ENCODE peak calls at places on chromosomes 11 and 22, in seven cellular contexts. O is kidney, K is right atrium auricular region, Y is brain microvascular endothelial cell, X is SK-N-SH, U is transverse colon, J is upper lobe of right lung. T is an unnamed sample.

GRCh38 chr11:118907051-118907748 is 18.5 kb downstream of the BCL9L start:
- DNase-seq in Y (no peak), K (peak), O (peak), U (peak), J (peak), X (peak), T (no peak)

GRCh38 chr11:32374261-32374711 is 61.1 kb downstream of the WT1 start:
- DNase-seq in J (no peak), Y (no peak), O (no peak), U (peak), K (no peak), X (peak), T (peak)

GRCh38 chr11:121063728-121064127 is 37.3 kb upstream of the TECTA start:
- DNase-seq in Y (no peak), K (no peak), O (no peak), U (no peak), X (no peak), J (no peak), T (no peak)

GRCh38 chr11:47538741-47539575 is 14.0 kb downstream of the CELF1 start:
- DNase-seq in O (no peak), X (no peak), K (no peak), J (no peak), Y (no peak), U (no peak), T (no peak)

GRCh38 chr11:120354068-120354467 is 17.9 kb downstream of the ARHGEF12 start:
- DNase-seq in J (no peak), O (no peak), Y (peak), U (no peak), K (no peak), X (no peak), T (no peak)

GRCh38 chr11:6240691-6241285 is 1.9 kb downstream of the CNGA4 start:
- DNase-seq in U (no peak), O (no peak), J (no peak), Y (no peak), K (no peak), X (no peak), T (no peak)

GRCh38 chr22:20916916-20917810 is at the start of gene CRKL:
- DNase-seq in K (peak), X (peak), Y (peak), O (peak), U (peak), J (peak), T (peak)

GRCh38 chr22:49845666-49846459 is 7.8 kb upstream of the ZBED4 start:
- DNase-seq in X (no peak), O (no peak), Y (no peak), J (peak), U (no peak), K (no peak), T (no peak)

GRCh38 chr22:40414838-40415505 is 44.6 kb downstream of the SGSM3 start:
- DNase-seq in Y (no peak), U (peak), J (no peak), X (peak), K (no peak), O (peak), T (no peak)

GRCh38 chr11:35464308-35464707 is 45.0 kb upstream of the SLC1A2 start:
- DNase-seq in X (peak), U (no peak), Y (no peak), K (no peak), O (no peak), J (no peak), T (no peak)

GRCh38 chr11:67355023-67355793 is 1.9 kb upstream of the POLD4 start:
- DNase-seq in X (peak), K (no peak), U (no peak), O (no peak), J (no peak), Y (no peak), T (no peak)

GRCh38 chr11:82557274-82557673 is 176.4 kb downstream of the FAM181B start:
- DNase-seq in O (no peak), Y (no peak), X (no peak), U (peak), J (no peak), K (no peak), T (peak)

GRCh38 chr11:124233376-124233775 is 7.5 kb upstream of the OR8G1 start:
- DNase-seq in U (no peak), Y (no peak), O (no peak), J (no peak), K (no peak), X (no peak), T (no peak)

GRCh38 chr11:71283960-71284359 is 31.6 kb upstream of the SHANK2 start:
- DNase-seq in Y (no peak), U (peak), O (no peak), K (no peak), J (peak), X (no peak), T (no peak)

GRCh38 chr11:5258543-5259262 is 4.1 kb upstream of the HBG2 start:
- DNase-seq in J (no peak), U (no peak), X (no peak), O (no peak), K (no peak), Y (no peak), T (no peak)

GRCh38 chr11:14905104-14906033 is 13.3 kb upstream of the CYP2R1 start:
- DNase-seq in O (peak), K (peak), U (peak), J (peak), X (peak), Y (no peak), T (peak)

GRCh38 chr11:130390071-130390758 is 38.2 kb downstream of the ADAMTS8 start:
- DNase-seq in Y (peak), U (no peak), J (no peak), X (no peak), K (no peak), O (no peak), T (no peak)

GRCh38 chr22:47767403-47767802 is 1005.0 kb downstream of the TBC1D22A start:
- DNase-seq in U (no peak), Y (no peak), O (no peak), J (no peak), X (no peak), K (no peak), T (no peak)

GRCh38 chr22:17706451-17706900 is 67.8 kb downstream of the BID start:
- DNase-seq in X (peak), K (no peak), U (peak), O (no peak), J (no peak), Y (peak), T (peak)

GRCh38 chr11:64842851-64843841 is 1.3 kb downstream of the CDC42BPG start:
- DNase-seq in O (peak), K (no peak), X (no peak), U (peak), Y (no peak), J (peak), T (no peak)

GRCh38 chr22:44545773-44546172 is 47.7 kb upstream of the RTL6 start:
- DNase-seq in X (no peak), Y (no peak), J (peak), K (no peak), U (no peak), O (no peak), T (no peak)

GRCh38 chr11:45266693-45267451 is 19.3 kb downstream of the SYT13 start:
- DNase-seq in U (peak), K (no peak), X (no peak), O (no peak), Y (no peak), J (no peak), T (no peak)

GRCh38 chr11:122893131-122893530 is 10.6 kb downstream of the JHY start:
- DNase-seq in O (peak), K (no peak), J (no peak), Y (no peak), X (no peak), U (no peak), T (no peak)

GRCh38 chr22:49878206-49878605 is 24.6 kb downstream of the ZBED4 start:
- DNase-seq in U (no peak), Y (no peak), X (no peak), O (no peak), K (no peak), J (no peak), T (no peak)

GRCh38 chr11:102453286-102453797 is 777 bp upstream of the TMEM123 start:
- DNase-seq in J (no peak), K (no peak), Y (peak), X (peak), U (no peak), O (no peak), T (no peak)

GRCh38 chr11:32432565-32433248 is 2.6 kb downstream of the WT1 start:
- DNase-seq in O (no peak), Y (no peak), U (no peak), J (no peak), X (no peak), K (no peak), T (no peak)

GRCh38 chr11:69063671-69064260 is 15.0 kb downstream of the TPCN2 start:
- DNase-seq in J (no peak), O (no peak), X (no peak), U (no peak), K (no peak), Y (no peak), T (no peak)

GRCh38 chr22:26612652-26613051 is 5.2 kb downstream of the CRYBB1 start:
- DNase-seq in X (no peak), K (no peak), O (no peak), Y (no peak), U (no peak), J (no peak), T (no peak)

GRCh38 chr11:62500066-62501035 is 46.3 kb downstream of the AHNAK start:
- DNase-seq in Y (no peak), J (no peak), X (no peak), O (no peak), U (peak), K (no peak), T (no peak)

GRCh38 chr22:31327786-31328544 is 18.2 kb downstream of the PATZ1 start:
- DNase-seq in K (no peak), X (no peak), O (no peak), J (no peak), U (no peak), Y (no peak), T (no peak)

DNA sequence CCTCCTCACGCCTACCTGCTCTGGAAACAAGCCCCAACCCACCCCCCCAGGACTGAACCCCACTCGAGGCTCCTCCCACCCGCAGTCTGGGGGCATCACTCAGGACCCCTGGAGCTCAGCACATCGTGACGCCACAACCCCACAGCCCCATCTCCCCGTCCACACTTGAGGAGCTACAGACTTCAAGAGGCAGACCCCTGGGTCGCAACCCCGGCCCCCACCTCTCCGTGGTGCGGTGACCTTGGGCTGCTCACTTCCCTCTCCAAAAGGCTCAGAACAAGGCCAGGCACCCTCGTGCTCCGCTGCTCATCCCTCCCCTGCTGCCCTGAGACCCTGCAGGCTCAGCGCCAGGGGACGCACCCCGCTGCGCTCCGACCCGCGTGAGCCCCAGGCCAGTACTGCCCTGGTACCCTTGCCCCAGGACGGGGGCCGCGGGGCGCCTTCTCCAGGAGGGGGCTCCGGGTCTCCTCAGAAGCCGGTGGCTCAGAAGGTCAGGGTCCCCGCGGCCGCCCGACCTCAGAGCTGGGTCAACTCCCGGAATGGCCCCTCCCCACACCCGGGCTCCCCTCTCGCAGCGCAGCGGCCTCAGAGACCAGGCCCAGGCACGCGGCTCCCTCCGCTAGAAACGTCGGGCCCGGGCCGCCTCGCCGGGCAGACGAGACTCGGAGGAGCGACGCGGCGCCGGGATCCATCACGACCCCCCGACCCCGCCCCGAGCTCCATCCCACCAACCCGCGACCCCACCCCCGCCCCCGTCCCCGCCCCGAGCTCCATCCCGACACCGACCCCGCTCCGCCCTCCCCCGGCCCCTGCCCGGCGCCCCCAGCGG is 614 bp downstream of the GATD1 start:
- DNase-seq in O (peak), J (peak), U (no peak), Y (no peak), K (no peak), X (peak), T (no peak)
- TF ChIP-seq CTCF in O (no peak), J (no peak), U (no peak), Y (peak), K (no peak), X (no peak), T (peak)

GRCh38 chr22:29369460-29369859 is 18.9 kb downstream of the AP1B1 start:
- DNase-seq in J (peak), O (no peak), U (peak), K (peak), Y (peak), X (no peak), T (no peak)
- H3K4me3 ChIP-seq in J (no peak), O (no peak), U (no peak), K (no peak), Y (no peak), X (no peak), T (no peak)

DNA sequence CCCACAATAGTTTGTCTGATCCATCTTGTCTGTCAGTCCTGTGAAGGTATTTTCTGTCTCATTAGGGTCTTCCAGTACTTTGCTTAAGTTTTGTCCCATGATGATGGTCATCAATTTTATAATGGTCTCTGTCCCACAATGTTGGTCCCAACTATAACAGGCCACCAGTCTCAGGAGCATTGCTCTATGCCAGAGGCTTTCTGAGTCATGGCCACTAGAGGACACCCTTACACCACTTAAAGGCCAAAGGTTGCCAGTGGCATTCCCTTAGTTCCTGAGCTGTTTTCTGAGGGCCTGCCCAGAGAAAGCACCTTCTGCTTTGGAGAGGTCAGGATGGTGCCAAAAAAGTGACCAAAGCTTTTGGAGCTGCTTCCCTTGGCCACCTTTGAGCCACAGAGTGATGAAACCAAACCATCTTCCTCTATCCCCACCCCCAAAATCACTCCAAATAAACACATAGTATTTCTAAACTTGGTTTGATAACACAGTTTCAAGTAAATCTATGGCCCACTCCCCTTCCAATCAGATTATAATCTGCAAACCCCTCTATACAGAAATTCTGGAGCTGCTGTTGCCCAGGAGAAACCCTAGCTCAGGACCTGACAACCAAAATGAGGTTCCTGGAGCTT is 19.3 kb downstream of the EIF3F start:
- DNase-seq in X (peak), Y (peak), U (peak), J (no peak), K (no peak), O (no peak), T (peak)
- TF ChIP-seq CTCF in X (peak), Y (peak), U (peak), J (peak), K (peak), O (peak), T (peak)

GRCh38 chr22:46614070-46614931 is 5.9 kb upstream of the GRAMD4 start:
- DNase-seq in U (peak), O (no peak), K (no peak), Y (no peak), J (no peak), X (no peak), T (peak)
- H3K4me3 ChIP-seq in U (peak), O (no peak), K (no peak), Y (no peak), J (peak), X (no peak), T (peak)

GRCh38 chr11:107606122-107606521 is 15.2 kb downstream of the ELMOD1 start:
- DNase-seq in J (no peak), X (peak), O (no peak), K (no peak), Y (no peak), U (no peak), T (no peak)
- TF ChIP-seq CTCF in J (no peak), X (no peak), O (no peak), K (no peak), Y (peak), U (no peak), T (no peak)

GRCh38 chr22:21951062-21951461 is 1.6 kb downstream of the PPM1F start:
- DNase-seq in J (no peak), K (no peak), X (no peak), O (no peak), Y (no peak), U (no peak), T (no peak)
- H3K4me3 ChIP-seq in J (peak), K (no peak), X (no peak), O (no peak), Y (no peak), U (no peak), T (no peak)

GRCh38 chr22:39021552-39022250 is 774 bp downstream of the APOBEC3D start:
- DNase-seq in J (no peak), X (no peak), U (peak), O (no peak), Y (no peak), K (no peak), T (no peak)

GRCh38 chr22:39016592-39016991 is 2.5 kb downstream of the APOBEC3C start:
- DNase-seq in U (no peak), Y (no peak), K (no peak), J (no peak), O (no peak), X (no peak), T (no peak)

GRCh38 chr22:39013923-39014722 is at the start of gene APOBEC3C:
- DNase-seq in U (peak), K (peak), O (peak), X (peak), J (peak), Y (peak), T (peak)

GRCh38 chr22:39012525-39013516 is 1.2 kb upstream of the APOBEC3C start:
- DNase-seq in J (no peak), Y (no peak), O (no peak), X (no peak), K (no peak), U (no peak), T (no peak)

GRCh38 chr22:39017596-39018365 is 3.1 kb upstream of the APOBEC3D start:
- DNase-seq in U (no peak), X (no peak), K (no peak), O (no peak), J (no peak), Y (no peak), T (no peak)
- TF ChIP-seq CTCF in U (no peak), X (no peak), K (no peak), O (no peak), J (no peak), Y (no peak), T (no peak)

T was measured in GM12864.